ENCODE peak calls at places on chromosomes 6 and 20, in six cellular contexts. D, C, F, G, S and U are unnamed samples.

GRCh38 chr20:22619272-22619671 is 34.9 kb upstream of the FOXA2 start:
- DNase-seq in D (no peak), C (no peak), F (peak), G (no peak), S (no peak), U (no peak)

GRCh38 chr6:37502703-37503485 is 3.2 kb upstream of the CCDC167 start:
- DNase-seq in D (peak), C (peak), F (no peak), G (peak), S (no peak), U (no peak)

GRCh38 chr6:63058601-63059000 is 152.7 kb upstream of the FKBP1C start:
- DNase-seq in D (no peak), C (no peak), F (no peak), G (no peak), S (no peak), U (no peak)

GRCh38 chr20:2386516-2387179 is 5.9 kb downstream of the TGM6 start:
- DNase-seq in D (no peak), C (no peak), F (no peak), G (no peak), S (peak), U (no peak)

GRCh38 chr6:135087803-135088202 is 33.2 kb upstream of the HBS1L start:
- DNase-seq in D (no peak), C (peak), F (no peak), G (no peak), S (peak), U (no peak)

GRCh38 chr20:22763257-22763906 is 179.0 kb upstream of the FOXA2 start:
- DNase-seq in D (no peak), C (no peak), F (no peak), G (no peak), S (peak), U (peak)

GRCh38 chr6:37554480-37554819 is 54.8 kb upstream of the CCDC167 start:
- DNase-seq in D (no peak), C (no peak), F (no peak), G (no peak), S (no peak), U (peak)

GRCh38 chr6:79201127-79201526 is 33.4 kb downstream of the HMGN3 start:
- DNase-seq in D (no peak), C (no peak), F (no peak), G (no peak), S (no peak), U (no peak)

GRCh38 chr6:20497200-20497820 is 36.9 kb upstream of the CDKAL1 start:
- DNase-seq in D (no peak), C (no peak), F (no peak), G (no peak), S (no peak), U (no peak)

GRCh38 chr20:18663932-18664331 is 76.1 kb downstream of the DTD1 start:
- DNase-seq in D (no peak), C (no peak), F (no peak), G (no peak), S (no peak), U (no peak)

GRCh38 chr20:22560817-22561216 is 23.6 kb downstream of the FOXA2 start:
- DNase-seq in D (no peak), C (no peak), F (no peak), G (no peak), S (no peak), U (no peak)

GRCh38 chr6:113011803-113012202 is 664.7 kb downstream of the RFPL4B start:
- DNase-seq in D (no peak), C (no peak), F (no peak), G (no peak), S (no peak), U (no peak)

GRCh38 chr20:30910937-30911725 is 346.3 kb upstream of the DEFB115 start:
- DNase-seq in D (no peak), C (no peak), F (no peak), G (no peak), S (no peak), U (no peak)

GRCh38 chr20:18055261-18055660 is 2.5 kb downstream of the OVOL2 start:
- DNase-seq in D (peak), C (no peak), F (no peak), G (no peak), S (peak), U (no peak)

GRCh38 chr20:47989957-47990356 is 204.7 kb upstream of the SULF2 start:
- DNase-seq in D (peak), C (no peak), F (peak), G (peak), S (peak), U (peak)

GRCh38 chr6:158417760-158418098 is 105.5 kb downstream of the TULP4 start:
- DNase-seq in D (no peak), C (no peak), F (no peak), G (no peak), S (no peak), U (no peak)

GRCh38 chr6:19231878-19232519 is 605.2 kb upstream of the ID4 start:
- DNase-seq in D (no peak), C (no peak), F (peak), G (peak), S (no peak), U (no peak)

GRCh38 chr20:12318043-12318442 is 400.4 kb downstream of the BTBD3 start:
- DNase-seq in D (no peak), C (no peak), F (no peak), G (no peak), S (no peak), U (no peak)

GRCh38 chr6:2914318-2914660 is 11.2 kb upstream of the SERPINB9 start:
- DNase-seq in D (peak), C (peak), F (no peak), G (no peak), S (peak), U (peak)

GRCh38 chr20:23515250-23515939 is 24.5 kb downstream of the CST8 start:
- DNase-seq in D (no peak), C (no peak), F (no peak), G (no peak), S (no peak), U (no peak)

GRCh38 chr6:44333942-44334341 is 8.5 kb upstream of the SPATS1 start:
- DNase-seq in D (no peak), C (no peak), F (no peak), G (no peak), S (no peak), U (no peak)

GRCh38 chr6:52663120-52663934 is 7.6 kb upstream of the TMEM14A start:
- DNase-seq in D (peak), C (peak), F (peak), G (peak), S (peak), U (peak)